ENCODE peak calls at places on chromosomes 6 and 20, in seven cellular contexts. One of them, this sample, is unnamed.

GRCh38 chr6:126077810-126078791 is 91.8 kb downstream of the TRMT11 start:
- DNase-seq in body of pancreas: no peak
- DNase-seq in right atrium auricular region: no peak
- DNase-seq in spleen: no peak
- DNase-seq in H7: no peak
- DNase-seq in A549: no peak
- DNase-seq in bronchial epithelial cell: no peak
- DNase-seq in this sample: no peak

GRCh38 chr20:48298851-48299484 is 513.7 kb upstream of the SULF2 start:
- DNase-seq in body of pancreas: peak
- DNase-seq in right atrium auricular region: no peak
- DNase-seq in spleen: no peak
- DNase-seq in H7: no peak
- DNase-seq in A549: peak
- DNase-seq in bronchial epithelial cell: peak
- DNase-seq in this sample: no peak

GRCh38 chr6:113326781-113327180 is 530.4 kb upstream of the MARCKS start:
- DNase-seq in body of pancreas: no peak
- DNase-seq in right atrium auricular region: no peak
- DNase-seq in spleen: no peak
- DNase-seq in H7: no peak
- DNase-seq in A549: no peak
- DNase-seq in bronchial epithelial cell: no peak
- DNase-seq in this sample: no peak

GRCh38 chr6:132598473-132598872 is 8.9 kb upstream of the TAAR5 start:
- DNase-seq in body of pancreas: peak
- DNase-seq in right atrium auricular region: no peak
- DNase-seq in spleen: no peak
- DNase-seq in H7: peak
- DNase-seq in A549: peak
- DNase-seq in bronchial epithelial cell: peak
- DNase-seq in this sample: peak

GRCh38 chr6:137680678-137681346 is 186.2 kb upstream of the TNFAIP3 start:
- DNase-seq in body of pancreas: no peak
- DNase-seq in right atrium auricular region: no peak
- DNase-seq in spleen: no peak
- DNase-seq in H7: no peak
- DNase-seq in A549: peak
- DNase-seq in bronchial epithelial cell: peak
- DNase-seq in this sample: no peak

GRCh38 chr6:327538-328183 is 35.4 kb downstream of the DUSP22 start:
- DNase-seq in body of pancreas: no peak
- DNase-seq in right atrium auricular region: no peak
- DNase-seq in spleen: no peak
- DNase-seq in H7: no peak
- DNase-seq in A549: no peak
- DNase-seq in bronchial epithelial cell: no peak
- DNase-seq in this sample: no peak

GRCh38 chr6:138517635-138518034 is 18.3 kb upstream of the NHSL1 start:
- DNase-seq in body of pancreas: peak
- DNase-seq in right atrium auricular region: no peak
- DNase-seq in spleen: peak
- DNase-seq in H7: peak
- DNase-seq in A549: no peak
- DNase-seq in bronchial epithelial cell: peak
- DNase-seq in this sample: peak

GRCh38 chr20:8673116-8673515 is 395.8 kb upstream of the PLCB4 start:
- DNase-seq in body of pancreas: no peak
- DNase-seq in right atrium auricular region: no peak
- DNase-seq in spleen: no peak
- DNase-seq in H7: no peak
- DNase-seq in A549: no peak
- DNase-seq in bronchial epithelial cell: no peak
- DNase-seq in this sample: no peak

GRCh38 chr20:54645445-54646155 is 170.2 kb downstream of the DOK5 start:
- DNase-seq in body of pancreas: no peak
- DNase-seq in right atrium auricular region: no peak
- DNase-seq in spleen: no peak
- DNase-seq in H7: no peak
- DNase-seq in A549: no peak
- DNase-seq in bronchial epithelial cell: no peak
- DNase-seq in this sample: no peak

GRCh38 chr6:29674008-29674407 is 6.9 kb downstream of the ZFP57 start:
- DNase-seq in body of pancreas: no peak
- DNase-seq in right atrium auricular region: no peak
- DNase-seq in spleen: no peak
- DNase-seq in H7: no peak
- DNase-seq in A549: no peak
- DNase-seq in bronchial epithelial cell: no peak
- DNase-seq in this sample: no peak

GRCh38 chr20:50509923-50510705 is at the start of gene PTPN1:
- DNase-seq in body of pancreas: peak
- DNase-seq in right atrium auricular region: peak
- DNase-seq in spleen: peak
- DNase-seq in H7: peak
- DNase-seq in A549: peak
- DNase-seq in bronchial epithelial cell: peak
- DNase-seq in this sample: peak

DNA sequence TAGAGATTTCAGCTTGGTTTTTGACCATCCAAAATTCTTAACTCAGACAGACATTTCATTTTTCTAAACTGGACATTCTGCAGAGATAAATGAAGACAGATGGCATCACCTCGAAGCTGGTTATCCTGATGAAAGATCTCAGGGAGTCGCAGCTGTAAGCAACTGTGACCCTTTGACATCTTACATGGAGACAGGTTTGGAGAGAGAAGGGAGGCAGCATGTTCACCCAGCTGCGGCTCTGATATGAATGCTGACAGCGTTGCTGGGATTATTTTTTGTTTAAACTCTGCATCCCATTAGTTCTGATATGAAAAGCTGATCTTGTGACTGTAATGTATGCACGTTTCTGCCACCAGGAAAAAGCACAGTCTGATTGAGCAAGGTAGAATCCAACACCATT is 89.4 kb downstream of the C6orf118 start:
- DNase-seq in body of pancreas: no peak
- DNase-seq in right atrium auricular region: no peak
- DNase-seq in spleen: no peak
- DNase-seq in H7: no peak
- DNase-seq in A549: no peak
- DNase-seq in bronchial epithelial cell: no peak
- DNase-seq in this sample: no peak
- H3K4me3 ChIP-seq in body of pancreas: no peak
- H3K4me3 ChIP-seq in right atrium auricular region: no peak
- H3K4me3 ChIP-seq in spleen: no peak
- H3K4me3 ChIP-seq in H7: no peak
- H3K4me3 ChIP-seq in A549: no peak
- H3K4me3 ChIP-seq in bronchial epithelial cell: no peak
- H3K4me3 ChIP-seq in this sample: no peak

GRCh38 chr6:4017847-4018193 is 61.1 kb downstream of the FAM217A start:
- DNase-seq in body of pancreas: no peak
- DNase-seq in right atrium auricular region: no peak
- DNase-seq in spleen: no peak
- DNase-seq in H7: peak
- DNase-seq in A549: no peak
- DNase-seq in bronchial epithelial cell: peak
- DNase-seq in this sample: peak

GRCh38 chr6:4012826-4013225 is 66.1 kb downstream of the FAM217A start:
- DNase-seq in body of pancreas: no peak
- DNase-seq in right atrium auricular region: no peak
- DNase-seq in spleen: no peak
- DNase-seq in H7: no peak
- DNase-seq in A549: no peak
- DNase-seq in bronchial epithelial cell: no peak
- DNase-seq in this sample: no peak

GRCh38 chr6:4020822-4021132 is 58.2 kb downstream of the FAM217A start:
- DNase-seq in body of pancreas: no peak
- DNase-seq in right atrium auricular region: no peak
- DNase-seq in spleen: no peak
- DNase-seq in H7: no peak
- DNase-seq in A549: no peak
- DNase-seq in bronchial epithelial cell: no peak
- DNase-seq in this sample: no peak

GRCh38 chr6:4018194-4019111 is 60.5 kb downstream of the FAM217A start:
- DNase-seq in body of pancreas: peak
- DNase-seq in right atrium auricular region: peak
- DNase-seq in spleen: peak
- DNase-seq in H7: peak
- DNase-seq in A549: peak
- DNase-seq in bronchial epithelial cell: peak
- DNase-seq in this sample: peak

GRCh38 chr6:4017058-4017457 is 61.9 kb downstream of the FAM217A start:
- DNase-seq in body of pancreas: no peak
- DNase-seq in right atrium auricular region: no peak
- DNase-seq in spleen: no peak
- DNase-seq in H7: no peak
- DNase-seq in A549: no peak
- DNase-seq in bronchial epithelial cell: no peak
- DNase-seq in this sample: no peak
- H3K4me3 ChIP-seq in body of pancreas: no peak
- H3K4me3 ChIP-seq in right atrium auricular region: no peak
- H3K4me3 ChIP-seq in spleen: no peak
- H3K4me3 ChIP-seq in H7: peak
- H3K4me3 ChIP-seq in A549: peak
- H3K4me3 ChIP-seq in bronchial epithelial cell: peak
- H3K4me3 ChIP-seq in this sample: peak

GRCh38 chr6:133855599-133855972 is 33.3 kb upstream of the TCF21 start:
- DNase-seq in body of pancreas: no peak
- DNase-seq in right atrium auricular region: no peak
- DNase-seq in spleen: no peak
- DNase-seq in H7: no peak
- DNase-seq in A549: no peak
- DNase-seq in bronchial epithelial cell: peak
- DNase-seq in this sample: no peak

GRCh38 chr6:133857696-133858095 is 31.2 kb upstream of the TCF21 start:
- DNase-seq in body of pancreas: no peak
- DNase-seq in right atrium auricular region: no peak
- DNase-seq in spleen: no peak
- DNase-seq in H7: no peak
- DNase-seq in A549: no peak
- DNase-seq in bronchial epithelial cell: no peak
- DNase-seq in this sample: no peak

GRCh38 chr6:133856911-133857310 is 32.0 kb upstream of the TCF21 start:
- DNase-seq in body of pancreas: no peak
- DNase-seq in right atrium auricular region: no peak
- DNase-seq in spleen: no peak
- DNase-seq in H7: no peak
- DNase-seq in A549: no peak
- DNase-seq in bronchial epithelial cell: no peak
- DNase-seq in this sample: no peak

GRCh38 chr6:133854633-133855598 is 34.0 kb upstream of the TCF21 start:
- DNase-seq in body of pancreas: no peak
- DNase-seq in right atrium auricular region: no peak
- DNase-seq in spleen: peak
- DNase-seq in H7: peak
- DNase-seq in A549: no peak
- DNase-seq in bronchial epithelial cell: no peak
- DNase-seq in this sample: peak

DNA sequence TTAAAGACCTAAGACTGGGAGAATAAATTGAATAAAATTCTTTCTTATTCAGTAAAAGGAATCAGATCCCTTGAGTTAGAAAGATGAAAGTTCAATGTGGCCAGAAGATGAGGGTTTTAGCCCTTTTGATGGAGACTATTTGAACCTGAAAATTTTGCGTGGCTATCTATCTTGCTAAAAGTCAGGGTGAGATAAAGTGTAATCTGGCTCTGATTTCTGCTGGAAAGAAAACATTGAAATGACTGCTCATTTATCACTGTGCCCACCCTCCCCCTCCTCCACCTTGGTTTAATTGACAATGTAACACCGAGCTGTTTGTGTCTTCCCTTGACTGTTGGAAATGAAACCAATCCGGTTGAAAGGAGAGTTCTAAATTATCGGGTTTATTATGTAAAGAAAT is 32.9 kb upstream of the TCF21 start:
- DNase-seq in body of pancreas: no peak
- DNase-seq in right atrium auricular region: no peak
- DNase-seq in spleen: no peak
- DNase-seq in H7: peak
- DNase-seq in A549: no peak
- DNase-seq in bronchial epithelial cell: no peak
- DNase-seq in this sample: no peak
- H3K4me3 ChIP-seq in body of pancreas: no peak
- H3K4me3 ChIP-seq in right atrium auricular region: no peak
- H3K4me3 ChIP-seq in spleen: no peak
- H3K4me3 ChIP-seq in H7: no peak
- H3K4me3 ChIP-seq in A549: no peak
- H3K4me3 ChIP-seq in bronchial epithelial cell: no peak
- H3K4me3 ChIP-seq in this sample: no peak

GRCh38 chr20:31719644-31720485 is 2.8 kb downstream of the BCL2L1 start:
- DNase-seq in body of pancreas: no peak
- DNase-seq in right atrium auricular region: no peak
- DNase-seq in spleen: no peak
- DNase-seq in H7: peak
- DNase-seq in A549: peak
- DNase-seq in bronchial epithelial cell: peak
- DNase-seq in this sample: no peak
- H3K4me3 ChIP-seq in body of pancreas: peak
- H3K4me3 ChIP-seq in right atrium auricular region: peak
- H3K4me3 ChIP-seq in spleen: peak
- H3K4me3 ChIP-seq in H7: no peak
- H3K4me3 ChIP-seq in A549: peak
- H3K4me3 ChIP-seq in bronchial epithelial cell: peak
- H3K4me3 ChIP-seq in this sample: peak

GRCh38 chr6:117481278-117481925 is 1.1 kb upstream of the DCBLD1 start:
- DNase-seq in body of pancreas: peak
- DNase-seq in right atrium auricular region: no peak
- DNase-seq in spleen: peak
- DNase-seq in H7: peak
- DNase-seq in A549: no peak
- DNase-seq in bronchial epithelial cell: no peak
- DNase-seq in this sample: peak
- H3K4me3 ChIP-seq in body of pancreas: no peak
- H3K4me3 ChIP-seq in right atrium auricular region: no peak
- H3K4me3 ChIP-seq in spleen: no peak
- H3K4me3 ChIP-seq in H7: no peak
- H3K4me3 ChIP-seq in A549: no peak
- H3K4me3 ChIP-seq in bronchial epithelial cell: no peak
- H3K4me3 ChIP-seq in this sample: peak

GRCh38 chr6:9455794-9456193 is 959.1 kb downstream of the TFAP2A start:
- DNase-seq in body of pancreas: no peak
- DNase-seq in right atrium auricular region: no peak
- DNase-seq in spleen: no peak
- DNase-seq in H7: peak
- DNase-seq in A549: no peak
- DNase-seq in bronchial epithelial cell: no peak
- DNase-seq in this sample: no peak
- H3K4me3 ChIP-seq in body of pancreas: no peak
- H3K4me3 ChIP-seq in right atrium auricular region: no peak
- H3K4me3 ChIP-seq in spleen: no peak
- H3K4me3 ChIP-seq in H7: no peak
- H3K4me3 ChIP-seq in A549: no peak
- H3K4me3 ChIP-seq in bronchial epithelial cell: no peak
- H3K4me3 ChIP-seq in this sample: no peak